ENCODE peak calls at places on chromosomes 13 and 19, in nine cellular contexts. I is DMS 273 treated with DMSO at 0.1 percent for 48 hours; G is trophoblast cell; O is NCI-H1930; E is stimulated activated CD4-positive, alpha-beta T cell treated with anti-CD3 and anti-CD28 coated beads, Interleukin-1b, Interleukin-23, amount 100 ng/mL, for 24 hours; B is NB4; D is IMR-90; N is GM10248; P is endodermal cell. J is an unnamed sample.

GRCh38 chr13:26965976-26966375 is 205.4 kb upstream of the GPR12 start:
- DNase-seq in N (no peak), E (no peak), D (peak), P (no peak), I (peak), G (no peak), B (no peak), O (no peak), J (no peak)

GRCh38 chr13:97849305-97849704 is 104.2 kb upstream of the IPO5 start:
- DNase-seq in G (peak), P (peak), B (peak), N (peak), I (no peak), D (peak), O (peak), E (no peak), J (peak)

GRCh38 chr13:71255633-71256032 is 611.4 kb downstream of the DACH1 start:
- DNase-seq in P (no peak), D (no peak), B (no peak), O (no peak), N (no peak), I (no peak), E (no peak), G (no peak), J (peak)

GRCh38 chr19:46603752-46604241 is 2.7 kb downstream of the CALM3 start:
- DNase-seq in P (peak), I (no peak), D (no peak), B (peak), E (no peak), O (no peak), G (no peak), N (peak), J (no peak)

GRCh38 chr19:5018224-5019015 is 49.5 kb downstream of the KDM4B start:
- DNase-seq in O (no peak), D (peak), P (no peak), E (no peak), I (no peak), B (no peak), N (no peak), G (no peak), J (no peak)

GRCh38 chr13:32734511-32734910 is 148.3 kb downstream of the PDS5B start:
- DNase-seq in G (no peak), N (no peak), E (no peak), I (no peak), B (peak), P (no peak), O (no peak), D (peak), J (no peak)

GRCh38 chr19:57068921-57069697 is 50.7 kb upstream of the USP29 start:
- DNase-seq in G (peak), D (no peak), E (no peak), O (peak), I (no peak), P (peak), N (no peak), B (peak), J (peak)

GRCh38 chr19:3986260-3987041 is 1.2 kb upstream of the EEF2 start:
- DNase-seq in I (peak), N (peak), D (peak), E (no peak), P (peak), G (peak), O (peak), B (peak), J (peak)

GRCh38 chr19:40807147-40808020 is 8.4 kb downstream of the EGLN2 start:
- DNase-seq in D (no peak), I (no peak), N (no peak), P (peak), O (peak), E (no peak), G (peak), B (no peak), J (no peak)

GRCh38 chr13:47594833-47595232 is 406.2 kb downstream of the SUCLA2 start:
- DNase-seq in N (no peak), I (no peak), G (no peak), O (no peak), D (peak), B (peak), E (no peak), P (peak), J (peak)

GRCh38 chr19:10639836-10640235 is 14.3 kb upstream of the ILF3 start:
- DNase-seq in B (peak), P (no peak), I (no peak), O (no peak), E (no peak), G (no peak), N (peak), D (no peak), J (no peak)

GRCh38 chr13:53405616-53406015 is 377.0 kb downstream of the OLFM4 start:
- DNase-seq in B (no peak), I (no peak), D (no peak), N (no peak), P (peak), O (no peak), E (no peak), G (no peak), J (no peak)

GRCh38 chr19:31402931-31403330 is 53.7 kb upstream of the TSHZ3 start:
- DNase-seq in I (no peak), O (no peak), D (no peak), G (no peak), N (no peak), P (no peak), E (no peak), B (no peak), J (no peak)

GRCh38 chr19:2251577-2252480 is 2.7 kb downstream of the AMH start:
- DNase-seq in B (no peak), E (no peak), G (no peak), D (no peak), N (no peak), O (no peak), P (no peak), I (no peak), J (no peak)

GRCh38 chr13:106376411-106377112 is 158.9 kb downstream of the EFNB2 start:
- DNase-seq in N (no peak), P (peak), E (no peak), I (no peak), D (peak), O (no peak), G (peak), B (peak), J (peak)

GRCh38 chr19:36182612-36183454 is 30.6 kb upstream of the COX7A1 start:
- DNase-seq in B (no peak), O (no peak), N (no peak), G (peak), P (peak), I (no peak), D (peak), E (no peak), J (no peak)

GRCh38 chr13:104737713-104738112 is 1671.5 kb upstream of the SLC10A2 start:
- DNase-seq in B (no peak), G (no peak), P (no peak), D (no peak), E (no peak), O (no peak), N (no peak), I (no peak), J (no peak)

GRCh38 chr19:19429361-19429760 is 23.9 kb downstream of the GATAD2A start:
- DNase-seq in N (no peak), E (no peak), G (no peak), O (no peak), D (no peak), B (no peak), I (no peak), P (no peak), J (no peak)

GRCh38 chr13:41621716-41622508 is 164.6 kb downstream of the RGCC start:
- DNase-seq in N (no peak), D (peak), O (no peak), I (no peak), G (peak), P (no peak), B (no peak), E (no peak), J (no peak)

GRCh38 chr13:111902726-111903125 is 164.2 kb upstream of the SOX1 start:
- DNase-seq in O (no peak), E (no peak), G (no peak), P (peak), I (no peak), B (no peak), N (no peak), D (no peak), J (no peak)

GRCh38 chr19:48660854-48661731 is 11.7 kb downstream of the NTN5 start:
- DNase-seq in P (peak), G (peak), I (peak), N (peak), B (peak), O (peak), E (peak), D (peak), J (peak)

GRCh38 chr19:51573331-51573730 is 2.2 kb downstream of the ZNF175 start:
- DNase-seq in E (no peak), N (no peak), P (no peak), I (no peak), B (no peak), G (no peak), D (peak), O (no peak), J (no peak)

GRCh38 chr19:14361824-14362223 is 19.4 kb upstream of the ADGRE5 start:
- DNase-seq in O (no peak), G (no peak), D (no peak), B (peak), P (peak), E (no peak), I (peak), N (peak), J (no peak)